ENCODE peak calls at places on chromosome 11, in seven cellular contexts. R is hippocampal formation, L is left cardiac atrium, E is choroid plexus epithelial cell, D is NCI-H226, Q is GF-D8, T is NCI-H2171 treated with DMSO at 0.1 percent for 48 hours. I is an unnamed sample.
A peak's percentile ranks its signal among the peaks of the same experiment; 100 is the strongest.

GRCh38 chr11:103609117-103610066 is 427.0 kb upstream of the DDI1 start:
- DNase-seq in D (peak; percentile 94), Q (no peak), L (no peak), R (no peak), E (peak; percentile 98), T (no peak), I (no peak)

GRCh38 chr11:134949121-134949591 is 537.1 kb upstream of the B3GAT1 start:
- DNase-seq in R (no peak), T (no peak), Q (no peak), L (peak; percentile 69), D (no peak), E (peak; percentile 71), I (no peak)

GRCh38 chr11:115665345-115665901 is 161.2 kb upstream of the CADM1 start:
- DNase-seq in T (no peak), R (no peak), Q (no peak), E (no peak), D (no peak), L (no peak), I (no peak)

GRCh38 chr11:76666408-76666807 is 4.1 kb downstream of the LRRC32 start:
- DNase-seq in D (no peak), R (no peak), T (no peak), L (peak; percentile 79), E (peak; percentile 56), Q (no peak), I (no peak)

GRCh38 chr11:61021661-61022212 is 50.3 kb downstream of the CD6 start:
- DNase-seq in R (no peak), T (no peak), D (no peak), L (no peak), Q (no peak), E (no peak), I (peak; percentile 95)

GRCh38 chr11:1908579-1908978 is 10.9 kb upstream of the TNNT3 start:
- DNase-seq in R (no peak), E (peak; percentile 51), T (no peak), L (no peak), D (no peak), Q (no peak), I (no peak)

GRCh38 chr11:79173615-79174014 is 267.2 kb downstream of the TENM4 start:
- DNase-seq in D (no peak), E (peak; percentile 62), T (no peak), R (peak; percentile 8), L (no peak), Q (no peak), I (no peak)

GRCh38 chr11:11416502-11416901 is 63.5 kb upstream of the CSNK2A3 start:
- DNase-seq in E (peak; percentile 4), L (peak; percentile 44), Q (peak; percentile 32), D (no peak), T (no peak), R (no peak), I (no peak)

GRCh38 chr11:72652871-72653615 is 21.2 kb downstream of the PDE2A start:
- DNase-seq in D (no peak), Q (no peak), R (no peak), E (no peak), T (peak; percentile 69), L (no peak), I (no peak)

GRCh38 chr11:45885274-45885920 is at the start of gene MAPK8IP1:
- DNase-seq in E (peak; percentile 17), L (peak; percentile 65), D (peak; percentile 37), T (peak; percentile 73), R (peak; percentile 25), Q (no peak), I (peak; percentile 29)

GRCh38 chr11:66762088-66762487 is 33.1 kb upstream of the SPTBN2 start:
- DNase-seq in E (no peak), R (no peak), D (no peak), T (no peak), Q (no peak), L (no peak), I (no peak)

GRCh38 chr11:6635082-6635932 is 16.1 kb upstream of the TPP1 start:
- DNase-seq in R (peak; percentile 69), D (no peak), L (peak; percentile 80), T (no peak), E (peak; percentile 70), Q (peak; percentile 72), I (no peak)

GRCh38 chr11:43962383-43962969 is 20.0 kb downstream of the C11orf96 start:
- DNase-seq in R (no peak), D (no peak), E (peak; percentile 51), L (no peak), T (no peak), Q (no peak), I (no peak)

GRCh38 chr11:86184728-86185127 is 59.8 kb upstream of the EED start:
- DNase-seq in E (no peak), Q (no peak), L (peak; percentile 37), T (no peak), R (no peak), D (no peak), I (no peak)

GRCh38 chr11:122267602-122268001 is 151.6 kb upstream of the BLID start:
- DNase-seq in R (no peak), D (peak; percentile 98), T (no peak), L (no peak), E (peak; percentile 68), Q (peak; percentile 89), I (no peak)

GRCh38 chr11:34275486-34275885 is 82.3 kb downstream of the ABTB2 start:
- DNase-seq in T (no peak), R (no peak), E (no peak), L (no peak), Q (no peak), D (no peak), I (no peak)

GRCh38 chr11:34977039-34977906 is 60.9 kb downstream of the PDHX start:
- DNase-seq in T (no peak), L (no peak), R (no peak), Q (no peak), D (peak; percentile 91), E (peak; percentile 68), I (no peak)

GRCh38 chr11:26930518-26931247 is 63.2 kb upstream of the FIBIN start:
- DNase-seq in T (no peak), E (peak; percentile 91), R (no peak), D (no peak), Q (no peak), L (no peak), I (no peak)

GRCh38 chr11:96263361-96263763 is 79.6 kb downstream of the MAML2 start:
- DNase-seq in E (peak; percentile 89), D (peak; percentile 77), T (no peak), L (no peak), R (no peak), Q (no peak), I (no peak)

GRCh38 chr11:73047773-73048371 is 94.2 kb downstream of the FCHSD2 start:
- DNase-seq in D (no peak), R (no peak), L (no peak), T (no peak), E (peak; percentile 8), Q (no peak), I (no peak)

GRCh38 chr11:134577801-134578200 is 165.8 kb upstream of the B3GAT1 start:
- DNase-seq in E (no peak), L (no peak), T (no peak), D (no peak), R (no peak), Q (no peak), I (no peak)

GRCh38 chr11:101617735-101618332 is 34.0 kb upstream of the TRPC6 start:
- DNase-seq in Q (no peak), R (no peak), L (no peak), D (peak; percentile 62), E (no peak), T (no peak), I (no peak)

GRCh38 chr11:5596611-5597201 is at the start of gene TRIM6:
- DNase-seq in L (peak; percentile 60), R (no peak), T (no peak), E (peak; percentile 59), D (peak; percentile 71), Q (no peak), I (no peak)

GRCh38 chr11:113773092-113773415 is 438 bp downstream of the ZW10 start:
- DNase-seq in D (no peak), T (peak; percentile 46), R (no peak), L (peak; percentile 26), Q (no peak), E (peak; percentile 19), I (no peak)

GRCh38 chr11:12865871-12866595 is 143.1 kb upstream of the RASSF10 start:
- DNase-seq in L (no peak), Q (no peak), R (no peak), E (no peak), T (no peak), D (no peak), I (no peak)